ENCODE peak calls at places on chromosomes 7 and 10, in eight cellular contexts. One of them, this sample, is unnamed.

GRCh38 chr10:21406595-21407218 is 118.8 kb downstream of the SKIDA1 start:
- DNase-seq in AG04450: no peak
- DNase-seq in CD8-positive, alpha-beta T cell: peak; percentile 0
- DNase-seq in sigmoid colon: no peak
- DNase-seq in HCT116: no peak
- DNase-seq in AG09309: peak; percentile 34
- DNase-seq in CD8-positive, alpha-beta memory T cell: no peak
- DNase-seq in PC-3: no peak
- DNase-seq in this sample: peak; percentile 69

GRCh38 chr10:72663971-72664370 is 28.0 kb upstream of the MCU start:
- DNase-seq in AG04450: no peak
- DNase-seq in CD8-positive, alpha-beta T cell: no peak
- DNase-seq in sigmoid colon: no peak
- DNase-seq in HCT116: no peak
- DNase-seq in AG09309: no peak
- DNase-seq in CD8-positive, alpha-beta memory T cell: no peak
- DNase-seq in PC-3: no peak
- DNase-seq in this sample: peak; percentile 21

GRCh38 chr10:55631071-55631654 is 729.9 kb downstream of the ZWINT start:
- DNase-seq in AG04450: no peak
- DNase-seq in CD8-positive, alpha-beta T cell: no peak
- DNase-seq in sigmoid colon: no peak
- DNase-seq in HCT116: no peak
- DNase-seq in AG09309: no peak
- DNase-seq in CD8-positive, alpha-beta memory T cell: no peak
- DNase-seq in PC-3: peak; percentile 86
- DNase-seq in this sample: peak; percentile 21

GRCh38 chr10:130689743-130690626 is 553.8 kb downstream of the GLRX3 start:
- DNase-seq in AG04450: no peak
- DNase-seq in CD8-positive, alpha-beta T cell: no peak
- DNase-seq in sigmoid colon: no peak
- DNase-seq in HCT116: no peak
- DNase-seq in AG09309: no peak
- DNase-seq in CD8-positive, alpha-beta memory T cell: no peak
- DNase-seq in PC-3: no peak
- DNase-seq in this sample: no peak

GRCh38 chr10:103870503-103870902 is 15.1 kb upstream of the SH3PXD2A start:
- DNase-seq in AG04450: no peak
- DNase-seq in CD8-positive, alpha-beta T cell: no peak
- DNase-seq in sigmoid colon: no peak
- DNase-seq in HCT116: no peak
- DNase-seq in AG09309: peak; percentile 81
- DNase-seq in CD8-positive, alpha-beta memory T cell: no peak
- DNase-seq in PC-3: peak; percentile 79
- DNase-seq in this sample: no peak

GRCh38 chr10:71161429-71161828 is 50.9 kb upstream of the UNC5B start:
- DNase-seq in AG04450: no peak
- DNase-seq in CD8-positive, alpha-beta T cell: no peak
- DNase-seq in sigmoid colon: no peak
- DNase-seq in HCT116: no peak
- DNase-seq in AG09309: no peak
- DNase-seq in CD8-positive, alpha-beta memory T cell: no peak
- DNase-seq in PC-3: peak; percentile 66
- DNase-seq in this sample: peak; percentile 4

GRCh38 chr10:36534471-36535002 is 590.9 kb upstream of the ANKRD30A start:
- DNase-seq in AG04450: peak; percentile 59
- DNase-seq in CD8-positive, alpha-beta T cell: no peak
- DNase-seq in sigmoid colon: no peak
- DNase-seq in HCT116: no peak
- DNase-seq in AG09309: peak; percentile 81
- DNase-seq in CD8-positive, alpha-beta memory T cell: no peak
- DNase-seq in PC-3: peak; percentile 100
- DNase-seq in this sample: peak; percentile 84

GRCh38 chr7:111436608-111437007 is 125.7 kb downstream of the IMMP2L start:
- DNase-seq in AG04450: no peak
- DNase-seq in CD8-positive, alpha-beta T cell: no peak
- DNase-seq in sigmoid colon: no peak
- DNase-seq in HCT116: no peak
- DNase-seq in AG09309: no peak
- DNase-seq in CD8-positive, alpha-beta memory T cell: no peak
- DNase-seq in PC-3: no peak
- DNase-seq in this sample: no peak

GRCh38 chr10:81963606-81964005 is 88.6 kb downstream of the NRG3 start:
- DNase-seq in AG04450: no peak
- DNase-seq in CD8-positive, alpha-beta T cell: no peak
- DNase-seq in sigmoid colon: no peak
- DNase-seq in HCT116: no peak
- DNase-seq in AG09309: no peak
- DNase-seq in CD8-positive, alpha-beta memory T cell: no peak
- DNase-seq in PC-3: no peak
- DNase-seq in this sample: peak; percentile 37

GRCh38 chr7:75611557-75612178 is 119.5 kb downstream of the SPDYE5 start:
- DNase-seq in AG04450: no peak
- DNase-seq in CD8-positive, alpha-beta T cell: no peak
- DNase-seq in sigmoid colon: peak; percentile 84
- DNase-seq in HCT116: no peak
- DNase-seq in AG09309: no peak
- DNase-seq in CD8-positive, alpha-beta memory T cell: no peak
- DNase-seq in PC-3: no peak
- DNase-seq in this sample: no peak

GRCh38 chr7:75776295-75776971 is 4.4 kb upstream of the CCL26 start:
- DNase-seq in AG04450: peak; percentile 57
- DNase-seq in CD8-positive, alpha-beta T cell: peak; percentile 30
- DNase-seq in sigmoid colon: no peak
- DNase-seq in HCT116: no peak
- DNase-seq in AG09309: peak; percentile 90
- DNase-seq in CD8-positive, alpha-beta memory T cell: no peak
- DNase-seq in PC-3: peak; percentile 94
- DNase-seq in this sample: peak; percentile 65

GRCh38 chr7:42914726-42915045 is 2.8 kb upstream of the C7orf25 start:
- DNase-seq in AG04450: no peak
- DNase-seq in CD8-positive, alpha-beta T cell: no peak
- DNase-seq in sigmoid colon: no peak
- DNase-seq in HCT116: no peak
- DNase-seq in AG09309: no peak
- DNase-seq in CD8-positive, alpha-beta memory T cell: no peak
- DNase-seq in PC-3: no peak
- DNase-seq in this sample: no peak

GRCh38 chr10:62735464-62736188 is 68.9 kb upstream of the ADO start:
- DNase-seq in AG04450: no peak
- DNase-seq in CD8-positive, alpha-beta T cell: no peak
- DNase-seq in sigmoid colon: no peak
- DNase-seq in HCT116: no peak
- DNase-seq in AG09309: no peak
- DNase-seq in CD8-positive, alpha-beta memory T cell: no peak
- DNase-seq in PC-3: peak; percentile 99
- DNase-seq in this sample: peak; percentile 74

GRCh38 chr10:78149193-78149592 is 115.5 kb downstream of the RPS24 start:
- DNase-seq in AG04450: no peak
- DNase-seq in CD8-positive, alpha-beta T cell: no peak
- DNase-seq in sigmoid colon: no peak
- DNase-seq in HCT116: no peak
- DNase-seq in AG09309: no peak
- DNase-seq in CD8-positive, alpha-beta memory T cell: no peak
- DNase-seq in PC-3: no peak
- DNase-seq in this sample: peak; percentile 13

GRCh38 chr7:119514326-119514725 is 758.6 kb upstream of the KCND2 start:
- DNase-seq in AG04450: no peak
- DNase-seq in CD8-positive, alpha-beta T cell: no peak
- DNase-seq in sigmoid colon: no peak
- DNase-seq in HCT116: no peak
- DNase-seq in AG09309: no peak
- DNase-seq in CD8-positive, alpha-beta memory T cell: no peak
- DNase-seq in PC-3: peak; percentile 39
- DNase-seq in this sample: peak; percentile 11

GRCh38 chr7:123655614-123656013 is at the start of gene LMOD2:
- DNase-seq in AG04450: no peak
- DNase-seq in CD8-positive, alpha-beta T cell: no peak
- DNase-seq in sigmoid colon: no peak
- DNase-seq in HCT116: no peak
- DNase-seq in AG09309: no peak
- DNase-seq in CD8-positive, alpha-beta memory T cell: no peak
- DNase-seq in PC-3: no peak
- DNase-seq in this sample: no peak

GRCh38 chr7:123657304-123657685 is 1.6 kb downstream of the LMOD2 start:
- DNase-seq in AG04450: no peak
- DNase-seq in CD8-positive, alpha-beta T cell: no peak
- DNase-seq in sigmoid colon: no peak
- DNase-seq in HCT116: no peak
- DNase-seq in AG09309: no peak
- DNase-seq in CD8-positive, alpha-beta memory T cell: no peak
- DNase-seq in PC-3: no peak
- DNase-seq in this sample: no peak

GRCh38 chr7:123653162-123653561 is 2.5 kb upstream of the LMOD2 start:
- DNase-seq in AG04450: no peak
- DNase-seq in CD8-positive, alpha-beta T cell: no peak
- DNase-seq in sigmoid colon: no peak
- DNase-seq in HCT116: no peak
- DNase-seq in AG09309: no peak
- DNase-seq in CD8-positive, alpha-beta memory T cell: no peak
- DNase-seq in PC-3: no peak
- DNase-seq in this sample: no peak

GRCh38 chr7:123658023-123658422 is 2.4 kb downstream of the LMOD2 start:
- DNase-seq in AG04450: no peak
- DNase-seq in CD8-positive, alpha-beta T cell: no peak
- DNase-seq in sigmoid colon: no peak
- DNase-seq in HCT116: no peak
- DNase-seq in AG09309: no peak
- DNase-seq in CD8-positive, alpha-beta memory T cell: no peak
- DNase-seq in PC-3: no peak
- DNase-seq in this sample: no peak

DNA sequence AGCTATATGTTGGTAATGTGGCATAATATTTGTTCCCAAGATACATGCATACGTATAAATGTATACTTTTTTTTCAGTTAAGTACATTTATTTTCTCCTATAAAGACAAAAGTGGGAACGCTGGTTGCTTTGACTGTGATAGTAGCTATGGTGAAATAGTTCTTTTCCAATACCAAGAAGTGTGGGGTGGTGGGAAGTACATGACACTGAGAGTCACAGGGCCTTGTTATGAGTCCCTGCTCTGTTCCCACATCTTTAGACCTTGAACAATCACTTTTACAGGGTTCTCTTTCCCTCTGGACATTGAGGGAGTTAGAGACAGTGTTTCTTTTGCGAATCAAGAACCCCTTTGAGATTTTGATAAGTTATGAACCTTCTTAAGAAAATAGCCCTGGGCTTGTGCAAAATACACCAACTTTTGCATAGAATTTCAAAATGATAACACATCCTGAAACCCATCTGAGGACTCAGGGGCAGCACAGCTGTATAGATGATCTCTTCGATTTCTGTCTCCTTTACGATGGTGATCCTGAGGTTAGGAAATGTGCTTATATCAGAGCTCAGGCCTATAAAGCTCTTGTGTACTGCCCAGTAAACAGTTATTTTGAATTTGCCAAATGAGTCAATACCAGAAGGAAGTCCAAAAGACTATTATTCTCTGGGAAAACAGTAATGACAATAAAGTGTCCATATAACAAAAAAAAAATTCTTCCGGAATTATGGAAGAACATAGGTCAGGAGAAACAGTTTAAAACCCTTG is 1.1 kb downstream of the LMOD2 start:
- DNase-seq in AG04450: no peak
- DNase-seq in CD8-positive, alpha-beta T cell: no peak
- DNase-seq in sigmoid colon: no peak
- DNase-seq in HCT116: no peak
- DNase-seq in AG09309: no peak
- DNase-seq in CD8-positive, alpha-beta memory T cell: no peak
- DNase-seq in PC-3: no peak
- DNase-seq in this sample: no peak
- H3K4me3 ChIP-seq in AG04450: no peak overlapping the region
- H3K4me3 ChIP-seq in CD8-positive, alpha-beta T cell: no peak overlapping the region
- H3K4me3 ChIP-seq in sigmoid colon: no peak overlapping the region
- H3K4me3 ChIP-seq in HCT116: no peak overlapping the region
- H3K4me3 ChIP-seq in AG09309: no peak overlapping the region
- H3K4me3 ChIP-seq in CD8-positive, alpha-beta memory T cell: no peak overlapping the region
- H3K4me3 ChIP-seq in PC-3: no peak overlapping the region
- H3K4me3 ChIP-seq in this sample: no peak overlapping the region

DNA sequence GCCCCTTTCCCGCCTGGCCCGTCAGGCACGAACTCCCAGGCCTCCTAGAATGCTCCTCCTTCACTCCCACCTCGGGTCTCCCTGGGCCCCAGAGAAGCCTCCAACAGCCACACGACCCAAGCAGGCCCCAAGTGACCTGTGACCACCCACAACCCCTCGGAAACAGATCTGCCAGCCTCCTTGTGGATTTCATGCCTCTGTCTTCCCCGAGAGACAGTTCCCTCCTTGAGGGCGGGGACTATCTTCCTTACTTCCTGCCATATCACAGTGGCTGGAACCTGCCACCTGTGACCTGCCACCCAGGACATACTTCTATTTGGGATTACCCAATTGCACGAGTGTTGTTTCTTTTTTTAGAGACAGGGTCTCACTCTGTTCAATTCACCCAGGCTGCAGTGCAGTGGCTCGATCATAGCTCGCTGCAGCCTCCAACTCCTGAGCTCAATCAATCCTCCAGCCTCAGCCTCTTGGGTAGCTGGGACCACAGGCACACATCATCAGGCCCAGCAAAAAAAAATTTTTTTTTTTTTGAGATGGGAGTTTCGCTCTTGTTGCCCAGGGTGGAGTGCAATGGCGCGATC is 25.9 kb downstream of the TNRC18 start:
- DNase-seq in AG04450: no peak
- DNase-seq in CD8-positive, alpha-beta T cell: no peak
- DNase-seq in sigmoid colon: no peak
- DNase-seq in HCT116: no peak
- DNase-seq in AG09309: no peak
- DNase-seq in CD8-positive, alpha-beta memory T cell: no peak
- DNase-seq in PC-3: no peak
- DNase-seq in this sample: no peak
- H3K4me3 ChIP-seq in AG04450: no peak overlapping the region
- H3K4me3 ChIP-seq in CD8-positive, alpha-beta T cell: no peak overlapping the region
- H3K4me3 ChIP-seq in sigmoid colon: no peak overlapping the region
- H3K4me3 ChIP-seq in HCT116: peak overlapping the region; percentile 89
- H3K4me3 ChIP-seq in AG09309: no peak overlapping the region
- H3K4me3 ChIP-seq in CD8-positive, alpha-beta memory T cell: no peak overlapping the region
- H3K4me3 ChIP-seq in PC-3: no peak overlapping the region
- H3K4me3 ChIP-seq in this sample: no peak overlapping the region

GRCh38 chr7:142803901-142804300 is 33.1 kb downstream of the PRSS2 start:
- DNase-seq in AG04450: no peak
- DNase-seq in CD8-positive, alpha-beta T cell: no peak
- DNase-seq in sigmoid colon: no peak
- DNase-seq in HCT116: no peak
- DNase-seq in AG09309: no peak
- DNase-seq in CD8-positive, alpha-beta memory T cell: no peak
- DNase-seq in PC-3: no peak
- DNase-seq in this sample: no peak
- H3K4me3 ChIP-seq in AG04450: no peak overlapping the region
- H3K4me3 ChIP-seq in CD8-positive, alpha-beta T cell: peak overlapping the region; percentile 9
- H3K4me3 ChIP-seq in sigmoid colon: no peak overlapping the region
- H3K4me3 ChIP-seq in HCT116: no peak overlapping the region
- H3K4me3 ChIP-seq in AG09309: no peak overlapping the region
- H3K4me3 ChIP-seq in CD8-positive, alpha-beta memory T cell: peak overlapping the region; percentile 24
- H3K4me3 ChIP-seq in PC-3: no peak overlapping the region
- H3K4me3 ChIP-seq in this sample: no peak overlapping the region

DNA sequence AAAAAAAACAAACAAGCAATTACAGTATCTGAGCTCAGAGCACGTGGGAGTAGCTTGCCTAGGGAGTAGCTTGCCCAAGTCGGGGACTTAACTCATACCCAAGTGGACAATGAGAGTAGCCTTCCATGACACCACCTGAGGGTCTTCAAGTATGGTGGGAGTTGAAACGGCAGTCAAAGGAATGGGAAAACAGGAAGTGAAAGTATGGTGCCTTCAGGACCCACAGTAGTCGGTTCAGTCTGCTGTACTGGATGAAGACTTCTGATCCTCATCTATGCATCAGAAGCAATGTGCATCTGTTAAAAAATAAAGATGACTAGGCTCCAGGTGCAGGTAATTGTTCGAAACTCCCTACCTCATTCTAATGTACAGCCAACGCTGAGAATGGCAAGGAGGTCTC is 10.5 kb downstream of the VOPP1 start:
- DNase-seq in AG04450: no peak
- DNase-seq in CD8-positive, alpha-beta T cell: no peak
- DNase-seq in sigmoid colon: no peak
- DNase-seq in HCT116: no peak
- DNase-seq in AG09309: no peak
- DNase-seq in CD8-positive, alpha-beta memory T cell: no peak
- DNase-seq in PC-3: no peak
- DNase-seq in this sample: no peak
- H3K4me3 ChIP-seq in AG04450: no peak overlapping the region
- H3K4me3 ChIP-seq in CD8-positive, alpha-beta T cell: no peak overlapping the region
- H3K4me3 ChIP-seq in sigmoid colon: no peak overlapping the region
- H3K4me3 ChIP-seq in HCT116: no peak overlapping the region
- H3K4me3 ChIP-seq in AG09309: no peak overlapping the region
- H3K4me3 ChIP-seq in CD8-positive, alpha-beta memory T cell: no peak overlapping the region
- H3K4me3 ChIP-seq in PC-3: no peak overlapping the region
- H3K4me3 ChIP-seq in this sample: no peak overlapping the region